ENCODE peak calls at places on chromosomes 5 and 9, in four cellular contexts. One of them, this sample, is unnamed.
A peak's percentile ranks its signal among the peaks of the same experiment; 100 is the strongest.

GRCh38 chr9:134058716-134059115 is 9.1 kb downstream of the BRD3 start:
- DNase-seq in H54: peak; percentile 96
- DNase-seq in Peyer's patch: no peak
- DNase-seq in thyroid gland: no peak
- DNase-seq in this sample: no peak

GRCh38 chr5:120454094-120454798 is 9.9 kb upstream of the PRR16 start:
- DNase-seq in thyroid gland: no peak
- DNase-seq in Peyer's patch: no peak
- DNase-seq in H54: no peak
- DNase-seq in this sample: no peak

GRCh38 chr5:136192526-136193395 is at the start of gene SMIM32:
- DNase-seq in thyroid gland: peak; percentile 33
- DNase-seq in H54: no peak
- DNase-seq in Peyer's patch: no peak
- DNase-seq in this sample: no peak

GRCh38 chr5:114504560-114504959 is 142.7 kb downstream of the KCNN2 start:
- DNase-seq in thyroid gland: no peak
- DNase-seq in H54: no peak
- DNase-seq in Peyer's patch: no peak
- DNase-seq in this sample: no peak

GRCh38 chr5:5271606-5272321 is 131.6 kb downstream of the ADAMTS16 start:
- DNase-seq in H54: no peak
- DNase-seq in thyroid gland: no peak
- DNase-seq in Peyer's patch: no peak
- DNase-seq in this sample: no peak

GRCh38 chr5:96065577-96066385 is 104.1 kb upstream of the ELL2 start:
- DNase-seq in H54: no peak
- DNase-seq in thyroid gland: no peak
- DNase-seq in Peyer's patch: no peak
- DNase-seq in this sample: no peak

GRCh38 chr9:14198544-14199510 is 115.1 kb downstream of the NFIB start:
- DNase-seq in Peyer's patch: peak; percentile 17
- DNase-seq in thyroid gland: peak; percentile 71
- DNase-seq in H54: no peak
- DNase-seq in this sample: no peak

GRCh38 chr9:118829334-118829733 is 539.9 kb downstream of the BRINP1 start:
- DNase-seq in H54: no peak
- DNase-seq in thyroid gland: no peak
- DNase-seq in Peyer's patch: no peak
- DNase-seq in this sample: no peak

GRCh38 chr9:15824310-15824709 is 271.5 kb downstream of the CCDC171 start:
- DNase-seq in thyroid gland: no peak
- DNase-seq in Peyer's patch: no peak
- DNase-seq in H54: no peak
- DNase-seq in this sample: peak; percentile 6

GRCh38 chr9:90107021-90107771 is 502.4 kb downstream of the GADD45G start:
- DNase-seq in thyroid gland: peak; percentile 80
- DNase-seq in Peyer's patch: no peak
- DNase-seq in H54: no peak
- DNase-seq in this sample: no peak

GRCh38 chr5:103057208-103058130 is 62.5 kb downstream of the GIN1 start:
- DNase-seq in thyroid gland: no peak
- DNase-seq in Peyer's patch: no peak
- DNase-seq in H54: no peak
- DNase-seq in this sample: peak; percentile 62

GRCh38 chr9:503881-504852 is 289.5 kb downstream of the DOCK8 start:
- DNase-seq in H54: peak; percentile 50
- DNase-seq in Peyer's patch: peak; percentile 64
- DNase-seq in thyroid gland: peak; percentile 86
- DNase-seq in this sample: peak; percentile 91

GRCh38 chr9:27118916-27119315 is 9.9 kb downstream of the TEK start:
- DNase-seq in H54: no peak
- DNase-seq in thyroid gland: no peak
- DNase-seq in Peyer's patch: no peak
- DNase-seq in this sample: no peak

GRCh38 chr9:89994988-89995613 is 390.3 kb downstream of the GADD45G start:
- DNase-seq in H54: no peak
- DNase-seq in Peyer's patch: no peak
- DNase-seq in thyroid gland: no peak
- DNase-seq in this sample: no peak

GRCh38 chr5:126965487-126965886 is 64.9 kb downstream of the MARCHF3 start:
- DNase-seq in Peyer's patch: no peak
- DNase-seq in H54: no peak
- DNase-seq in thyroid gland: no peak
- DNase-seq in this sample: no peak

GRCh38 chr9:71886015-71886414 is 25.0 kb downstream of the ABHD17B start:
- DNase-seq in Peyer's patch: no peak
- DNase-seq in H54: no peak
- DNase-seq in thyroid gland: no peak
- DNase-seq in this sample: no peak

GRCh38 chr5:150671509-150672236 is 10.6 kb downstream of the MYOZ3 start:
- DNase-seq in H54: no peak
- DNase-seq in thyroid gland: no peak
- DNase-seq in Peyer's patch: no peak
- DNase-seq in this sample: no peak

GRCh38 chr5:77494935-77495334 is 2.8 kb upstream of the WDR41 start:
- DNase-seq in H54: no peak
- DNase-seq in Peyer's patch: no peak
- DNase-seq in thyroid gland: no peak
- DNase-seq in this sample: no peak

GRCh38 chr5:169149317-169149716 is 151.6 kb downstream of the SLIT3 start:
- DNase-seq in Peyer's patch: no peak
- DNase-seq in H54: no peak
- DNase-seq in thyroid gland: no peak
- DNase-seq in this sample: no peak

GRCh38 chr9:122254761-122255160 is 9.9 kb downstream of the RBM18 start:
- DNase-seq in Peyer's patch: no peak
- DNase-seq in H54: no peak
- DNase-seq in thyroid gland: no peak
- DNase-seq in this sample: no peak

GRCh38 chr9:137217276-137218211 is 4.5 kb downstream of the RNF208 start:
- DNase-seq in thyroid gland: peak; percentile 81
- DNase-seq in H54: no peak
- DNase-seq in Peyer's patch: no peak
- DNase-seq in this sample: no peak

GRCh38 chr9:137220317-137221094 is 1.5 kb downstream of the RNF208 start:
- DNase-seq in thyroid gland: no peak
- DNase-seq in H54: no peak
- DNase-seq in Peyer's patch: no peak
- DNase-seq in this sample: no peak

GRCh38 chr9:137219757-137220316 is 2.2 kb downstream of the RNF208 start:
- DNase-seq in Peyer's patch: no peak
- DNase-seq in H54: no peak
- DNase-seq in thyroid gland: no peak
- DNase-seq in this sample: no peak

GRCh38 chr9:137218212-137218753 is 3.8 kb downstream of the RNF208 start:
- DNase-seq in H54: no peak
- DNase-seq in Peyer's patch: no peak
- DNase-seq in thyroid gland: no peak
- DNase-seq in this sample: no peak

GRCh38 chr9:137218754-137219271 is 3.2 kb downstream of the RNF208 start:
- DNase-seq in thyroid gland: no peak
- DNase-seq in Peyer's patch: no peak
- DNase-seq in H54: peak; percentile 99
- DNase-seq in this sample: peak; percentile 88
- TF ChIP-seq POLR2A in thyroid gland: no peak
- TF ChIP-seq POLR2A in Peyer's patch: peak; percentile 59
- TF ChIP-seq POLR2A in H54: no peak
- TF ChIP-seq POLR2A in this sample: peak; percentile 48

DNA sequence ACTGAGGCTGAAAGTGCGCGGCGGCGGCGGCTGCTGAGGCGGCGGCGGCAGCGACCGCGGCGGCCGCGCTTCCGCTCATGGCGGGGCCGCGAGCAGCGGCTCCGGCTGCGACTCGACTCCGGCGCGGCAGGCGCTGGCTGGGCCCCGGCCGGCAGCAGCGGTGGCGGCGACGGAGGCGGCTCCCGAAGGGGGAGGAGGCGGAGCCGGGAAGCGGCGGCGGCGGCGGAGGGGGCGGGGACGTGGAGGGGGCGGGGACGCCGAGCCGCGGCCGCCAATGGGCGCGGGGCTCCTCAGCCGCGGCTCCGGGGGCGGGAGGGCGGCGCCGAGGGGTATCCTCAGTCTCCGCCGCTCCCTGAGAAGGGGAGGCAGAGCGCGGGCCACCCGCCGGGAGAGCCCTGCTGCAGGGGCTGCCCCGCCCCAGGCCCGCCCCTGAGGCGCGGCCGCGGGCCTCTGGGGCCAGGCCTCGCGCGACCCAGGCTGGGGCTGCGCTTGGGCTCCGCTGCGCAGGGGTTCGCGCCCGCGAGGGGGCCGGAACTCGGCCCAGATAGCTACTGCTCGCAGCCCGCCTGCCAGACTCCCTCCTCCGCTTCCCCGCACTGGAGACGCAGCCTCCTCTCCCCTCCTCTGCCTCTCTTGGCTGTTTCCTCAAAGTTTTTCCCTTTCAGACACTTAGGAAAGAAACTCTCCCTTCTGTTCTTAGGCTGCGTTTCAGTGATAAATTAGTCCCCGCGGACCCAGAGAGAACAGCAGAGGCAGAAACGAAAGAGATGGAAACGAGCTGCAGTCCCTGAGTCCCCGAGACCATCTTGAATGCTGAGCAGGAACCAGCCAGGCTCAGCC is 85.0 kb upstream of the MELK start:
- DNase-seq in thyroid gland: peak; percentile 94
- DNase-seq in Peyer's patch: peak; percentile 89
- DNase-seq in H54: peak; percentile 77
- DNase-seq in this sample: peak; percentile 95
- TF ChIP-seq POLR2A in thyroid gland: peak; percentile 84
- TF ChIP-seq POLR2A in Peyer's patch: peak; percentile 64
- TF ChIP-seq POLR2A in H54: peak; percentile 65
- TF ChIP-seq POLR2A in this sample: peak; percentile 87

DNA sequence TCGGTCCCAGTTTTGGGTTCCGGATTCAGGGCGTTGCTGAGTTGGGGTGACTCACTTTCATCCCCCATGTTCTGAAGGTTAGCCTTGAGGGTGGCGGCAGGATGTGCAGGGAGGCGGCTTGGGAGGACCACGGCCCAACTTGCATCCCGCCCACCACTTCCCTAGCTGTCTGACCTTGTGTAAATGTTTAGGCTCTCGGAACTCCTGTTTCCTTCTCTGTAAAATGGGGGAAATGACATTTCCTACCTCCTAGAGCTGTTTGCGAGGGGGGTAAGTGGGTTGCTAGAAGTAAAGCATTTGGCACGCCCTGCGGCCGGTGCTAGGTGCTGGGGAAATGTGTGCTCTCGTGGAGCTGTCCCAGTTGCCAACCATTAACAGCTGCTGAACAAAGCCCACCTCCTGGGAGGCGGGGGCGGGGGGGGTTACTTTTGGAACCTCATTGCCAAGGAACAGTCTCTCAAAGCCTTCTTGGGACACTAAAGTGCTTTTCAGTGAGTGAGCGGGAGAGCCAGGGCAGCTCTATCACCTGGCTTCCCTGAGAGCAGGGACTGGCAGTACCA is 27.5 kb downstream of the PTGES2 start:
- DNase-seq in H54: no peak
- DNase-seq in Peyer's patch: no peak
- DNase-seq in thyroid gland: peak; percentile 54
- DNase-seq in this sample: no peak
- TF ChIP-seq POLR2A in H54: no peak
- TF ChIP-seq POLR2A in Peyer's patch: no peak
- TF ChIP-seq POLR2A in thyroid gland: peak; percentile 23
- TF ChIP-seq POLR2A in this sample: no peak

GRCh38 chr5:140564196-140565023 is at the start of the genes APBB3 and SLC35A4:
- DNase-seq in Peyer's patch: peak; percentile 96
- DNase-seq in thyroid gland: peak; percentile 98
- DNase-seq in H54: peak; percentile 93
- DNase-seq in this sample: peak; percentile 98
- TF ChIP-seq POLR2A in Peyer's patch: peak; percentile 92
- TF ChIP-seq POLR2A in thyroid gland: peak; percentile 87
- TF ChIP-seq POLR2A in H54: peak; percentile 91
- TF ChIP-seq POLR2A in this sample: peak; percentile 95

DNA sequence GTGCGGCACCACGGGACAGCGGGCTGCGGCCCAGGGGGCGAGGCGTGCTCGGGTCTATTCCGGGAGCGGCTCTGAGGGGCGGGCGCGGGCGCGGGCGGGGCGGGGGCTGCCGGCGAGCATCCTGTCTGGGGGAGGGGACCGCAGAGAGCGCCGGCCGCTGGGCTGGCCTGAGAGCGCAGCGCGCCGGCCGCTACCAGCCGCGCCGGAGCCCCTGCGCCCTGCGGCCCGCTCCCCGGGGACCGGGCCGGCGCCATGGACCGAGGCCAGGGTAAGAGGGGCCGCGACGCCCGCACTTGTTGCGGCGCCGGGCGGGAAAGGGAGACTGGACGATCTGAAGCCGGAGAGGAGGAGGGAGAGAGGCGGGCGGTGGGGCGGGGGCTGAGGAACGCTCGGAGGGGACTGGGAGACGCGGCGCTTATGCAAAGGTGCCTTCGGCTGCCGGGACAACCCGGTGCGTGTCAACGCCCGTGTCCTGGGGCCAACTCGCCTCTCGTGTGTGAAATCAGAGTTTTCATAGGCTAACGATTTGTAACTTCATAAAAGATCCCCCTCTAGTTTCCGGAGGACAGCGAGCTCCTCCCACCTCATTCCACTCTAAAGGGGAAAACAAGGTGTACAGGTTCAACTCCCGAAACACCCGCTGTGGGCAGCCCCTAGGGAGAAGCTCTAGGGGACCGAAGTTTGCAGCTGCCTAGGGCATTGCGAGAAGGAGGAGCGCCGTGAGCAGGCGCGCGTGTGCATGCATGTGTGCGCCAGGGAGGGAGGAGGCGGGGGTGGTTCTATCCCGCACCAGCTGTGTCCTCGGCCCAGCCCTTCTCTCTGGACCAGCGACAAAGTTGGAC is at the start of gene AFAP1L1:
- DNase-seq in thyroid gland: peak; percentile 48
- DNase-seq in H54: peak; percentile 60
- DNase-seq in Peyer's patch: no peak
- DNase-seq in this sample: peak; percentile 8
- TF ChIP-seq POLR2A in thyroid gland: peak; percentile 18
- TF ChIP-seq POLR2A in H54: no peak
- TF ChIP-seq POLR2A in Peyer's patch: no peak
- TF ChIP-seq POLR2A in this sample: no peak

GRCh38 chr9:135480071-135480941 is 724 bp downstream of the PPP1R26 start:
- DNase-seq in thyroid gland: peak; percentile 50
- DNase-seq in Peyer's patch: no peak
- DNase-seq in H54: peak; percentile 67
- DNase-seq in this sample: peak; percentile 31
- TF ChIP-seq POLR2A in thyroid gland: peak; percentile 27
- TF ChIP-seq POLR2A in Peyer's patch: no peak
- TF ChIP-seq POLR2A in H54: peak; percentile 29
- TF ChIP-seq POLR2A in this sample: no peak

This sample was measured in erythroblast.